ENCODE peak calls at places on chromosomes 12 and 14, in ten cellular contexts. One of them, this sample, is unnamed.

GRCh38 chr12:106584104-106585064 is 1.6 kb downstream of the RFX4 start:
- DNase-seq in omental fat pad: no peak
- DNase-seq in foreskin melanocyte: no peak
- DNase-seq in GM18507: no peak
- DNase-seq in hepatocyte: no peak
- DNase-seq in NCI-H2081 treated with DMSO at 0.1 percent for 48 hours: no peak
- DNase-seq in spleen: no peak
- DNase-seq in stimulated activated CD8-positive, alpha-beta memory T cell treated with anti-CD3 and anti-CD28 coated beads, Interleukin-7, amount 100 ng/mL, for 24 hours: no peak
- DNase-seq in hepatic stellate cell: no peak
- DNase-seq in colonic mucosa: no peak
- DNase-seq in this sample: no peak

GRCh38 chr14:74846968-74847549 is 28.9 kb downstream of the PROX2 start:
- DNase-seq in omental fat pad: no peak
- DNase-seq in foreskin melanocyte: no peak
- DNase-seq in GM18507: no peak
- DNase-seq in hepatocyte: no peak
- DNase-seq in NCI-H2081 treated with DMSO at 0.1 percent for 48 hours: no peak
- DNase-seq in spleen: no peak
- DNase-seq in stimulated activated CD8-positive, alpha-beta memory T cell treated with anti-CD3 and anti-CD28 coated beads, Interleukin-7, amount 100 ng/mL, for 24 hours: no peak
- DNase-seq in hepatic stellate cell: no peak
- DNase-seq in colonic mucosa: no peak
- DNase-seq in this sample: no peak

GRCh38 chr12:105679982-105680381 is 349.5 kb downstream of the C12orf75 start:
- DNase-seq in omental fat pad: no peak
- DNase-seq in foreskin melanocyte: no peak
- DNase-seq in GM18507: no peak
- DNase-seq in hepatocyte: no peak
- DNase-seq in NCI-H2081 treated with DMSO at 0.1 percent for 48 hours: no peak
- DNase-seq in spleen: no peak
- DNase-seq in stimulated activated CD8-positive, alpha-beta memory T cell treated with anti-CD3 and anti-CD28 coated beads, Interleukin-7, amount 100 ng/mL, for 24 hours: no peak
- DNase-seq in hepatic stellate cell: no peak
- DNase-seq in colonic mucosa: no peak
- DNase-seq in this sample: no peak

GRCh38 chr12:121295746-121296617 is 527 bp downstream of the CAMKK2 start:
- DNase-seq in omental fat pad: no peak
- DNase-seq in foreskin melanocyte: no peak
- DNase-seq in GM18507: no peak
- DNase-seq in hepatocyte: peak
- DNase-seq in NCI-H2081 treated with DMSO at 0.1 percent for 48 hours: no peak
- DNase-seq in spleen: peak
- DNase-seq in stimulated activated CD8-positive, alpha-beta memory T cell treated with anti-CD3 and anti-CD28 coated beads, Interleukin-7, amount 100 ng/mL, for 24 hours: no peak
- DNase-seq in hepatic stellate cell: peak
- DNase-seq in colonic mucosa: peak
- DNase-seq in this sample: peak

GRCh38 chr12:7439579-7440505 is 4.1 kb downstream of the CD163L1 start:
- DNase-seq in omental fat pad: no peak
- DNase-seq in foreskin melanocyte: no peak
- DNase-seq in GM18507: no peak
- DNase-seq in hepatocyte: peak
- DNase-seq in NCI-H2081 treated with DMSO at 0.1 percent for 48 hours: peak
- DNase-seq in spleen: peak
- DNase-seq in stimulated activated CD8-positive, alpha-beta memory T cell treated with anti-CD3 and anti-CD28 coated beads, Interleukin-7, amount 100 ng/mL, for 24 hours: peak
- DNase-seq in hepatic stellate cell: no peak
- DNase-seq in colonic mucosa: peak
- DNase-seq in this sample: no peak

GRCh38 chr14:67393689-67394088 is 18.3 kb downstream of the PLEK2 start:
- DNase-seq in omental fat pad: no peak
- DNase-seq in foreskin melanocyte: no peak
- DNase-seq in GM18507: no peak
- DNase-seq in hepatocyte: no peak
- DNase-seq in NCI-H2081 treated with DMSO at 0.1 percent for 48 hours: no peak
- DNase-seq in spleen: no peak
- DNase-seq in stimulated activated CD8-positive, alpha-beta memory T cell treated with anti-CD3 and anti-CD28 coated beads, Interleukin-7, amount 100 ng/mL, for 24 hours: no peak
- DNase-seq in hepatic stellate cell: no peak
- DNase-seq in colonic mucosa: no peak
- DNase-seq in this sample: no peak

GRCh38 chr14:100683578-100683977 is 43.1 kb upstream of the DLK1 start:
- DNase-seq in omental fat pad: no peak
- DNase-seq in foreskin melanocyte: no peak
- DNase-seq in GM18507: no peak
- DNase-seq in hepatocyte: no peak
- DNase-seq in NCI-H2081 treated with DMSO at 0.1 percent for 48 hours: no peak
- DNase-seq in spleen: no peak
- DNase-seq in stimulated activated CD8-positive, alpha-beta memory T cell treated with anti-CD3 and anti-CD28 coated beads, Interleukin-7, amount 100 ng/mL, for 24 hours: no peak
- DNase-seq in hepatic stellate cell: no peak
- DNase-seq in colonic mucosa: no peak
- DNase-seq in this sample: no peak

GRCh38 chr12:12807970-12808702 is 5.0 kb upstream of the DDX47 start:
- DNase-seq in omental fat pad: no peak
- DNase-seq in foreskin melanocyte: no peak
- DNase-seq in GM18507: no peak
- DNase-seq in hepatocyte: no peak
- DNase-seq in NCI-H2081 treated with DMSO at 0.1 percent for 48 hours: no peak
- DNase-seq in spleen: peak
- DNase-seq in stimulated activated CD8-positive, alpha-beta memory T cell treated with anti-CD3 and anti-CD28 coated beads, Interleukin-7, amount 100 ng/mL, for 24 hours: no peak
- DNase-seq in hepatic stellate cell: peak
- DNase-seq in colonic mucosa: no peak
- DNase-seq in this sample: no peak

GRCh38 chr12:94628369-94628768 is 22.0 kb downstream of the TMCC3 start:
- DNase-seq in omental fat pad: no peak
- DNase-seq in foreskin melanocyte: no peak
- DNase-seq in GM18507: no peak
- DNase-seq in hepatocyte: no peak
- DNase-seq in NCI-H2081 treated with DMSO at 0.1 percent for 48 hours: no peak
- DNase-seq in spleen: no peak
- DNase-seq in stimulated activated CD8-positive, alpha-beta memory T cell treated with anti-CD3 and anti-CD28 coated beads, Interleukin-7, amount 100 ng/mL, for 24 hours: no peak
- DNase-seq in hepatic stellate cell: no peak
- DNase-seq in colonic mucosa: no peak
- DNase-seq in this sample: no peak

GRCh38 chr14:22699801-22700564 is 55.8 kb upstream of the OR6J1 start:
- DNase-seq in omental fat pad: no peak
- DNase-seq in foreskin melanocyte: no peak
- DNase-seq in GM18507: no peak
- DNase-seq in hepatocyte: no peak
- DNase-seq in NCI-H2081 treated with DMSO at 0.1 percent for 48 hours: no peak
- DNase-seq in spleen: no peak
- DNase-seq in stimulated activated CD8-positive, alpha-beta memory T cell treated with anti-CD3 and anti-CD28 coated beads, Interleukin-7, amount 100 ng/mL, for 24 hours: no peak
- DNase-seq in hepatic stellate cell: no peak
- DNase-seq in colonic mucosa: no peak
- DNase-seq in this sample: peak

GRCh38 chr14:104244221-104245011 is 106.0 kb downstream of the KIF26A start:
- DNase-seq in omental fat pad: no peak
- DNase-seq in foreskin melanocyte: no peak
- DNase-seq in GM18507: no peak
- DNase-seq in hepatocyte: no peak
- DNase-seq in NCI-H2081 treated with DMSO at 0.1 percent for 48 hours: no peak
- DNase-seq in spleen: peak
- DNase-seq in stimulated activated CD8-positive, alpha-beta memory T cell treated with anti-CD3 and anti-CD28 coated beads, Interleukin-7, amount 100 ng/mL, for 24 hours: no peak
- DNase-seq in hepatic stellate cell: no peak
- DNase-seq in colonic mucosa: no peak
- DNase-seq in this sample: no peak

GRCh38 chr14:52117433-52117832 is 48.6 kb upstream of the NID2 start:
- DNase-seq in omental fat pad: no peak
- DNase-seq in foreskin melanocyte: no peak
- DNase-seq in GM18507: no peak
- DNase-seq in hepatocyte: no peak
- DNase-seq in NCI-H2081 treated with DMSO at 0.1 percent for 48 hours: no peak
- DNase-seq in spleen: no peak
- DNase-seq in stimulated activated CD8-positive, alpha-beta memory T cell treated with anti-CD3 and anti-CD28 coated beads, Interleukin-7, amount 100 ng/mL, for 24 hours: no peak
- DNase-seq in hepatic stellate cell: peak
- DNase-seq in colonic mucosa: no peak
- DNase-seq in this sample: no peak

GRCh38 chr12:50188280-50188781 is 21.2 kb upstream of the CERS5 start:
- DNase-seq in omental fat pad: no peak
- DNase-seq in foreskin melanocyte: no peak
- DNase-seq in GM18507: no peak
- DNase-seq in hepatocyte: peak
- DNase-seq in NCI-H2081 treated with DMSO at 0.1 percent for 48 hours: no peak
- DNase-seq in spleen: no peak
- DNase-seq in stimulated activated CD8-positive, alpha-beta memory T cell treated with anti-CD3 and anti-CD28 coated beads, Interleukin-7, amount 100 ng/mL, for 24 hours: no peak
- DNase-seq in hepatic stellate cell: no peak
- DNase-seq in colonic mucosa: no peak
- DNase-seq in this sample: no peak

GRCh38 chr12:114414031-114414865 is 8.3 kb upstream of the TBX5 start:
- DNase-seq in omental fat pad: no peak
- DNase-seq in foreskin melanocyte: no peak
- DNase-seq in GM18507: no peak
- DNase-seq in hepatocyte: peak
- DNase-seq in NCI-H2081 treated with DMSO at 0.1 percent for 48 hours: no peak
- DNase-seq in spleen: no peak
- DNase-seq in stimulated activated CD8-positive, alpha-beta memory T cell treated with anti-CD3 and anti-CD28 coated beads, Interleukin-7, amount 100 ng/mL, for 24 hours: no peak
- DNase-seq in hepatic stellate cell: no peak
- DNase-seq in colonic mucosa: no peak
- DNase-seq in this sample: no peak

GRCh38 chr12:131105351-131105735 is 151.6 kb downstream of the ADGRD1 start:
- DNase-seq in omental fat pad: no peak
- DNase-seq in foreskin melanocyte: no peak
- DNase-seq in GM18507: no peak
- DNase-seq in hepatocyte: no peak
- DNase-seq in NCI-H2081 treated with DMSO at 0.1 percent for 48 hours: no peak
- DNase-seq in spleen: no peak
- DNase-seq in stimulated activated CD8-positive, alpha-beta memory T cell treated with anti-CD3 and anti-CD28 coated beads, Interleukin-7, amount 100 ng/mL, for 24 hours: no peak
- DNase-seq in hepatic stellate cell: no peak
- DNase-seq in colonic mucosa: no peak
- DNase-seq in this sample: no peak

GRCh38 chr12:79689477-79690155 is 1.1 kb downstream of the PAWR start:
- DNase-seq in omental fat pad: no peak
- DNase-seq in foreskin melanocyte: peak
- DNase-seq in GM18507: no peak
- DNase-seq in hepatocyte: peak
- DNase-seq in NCI-H2081 treated with DMSO at 0.1 percent for 48 hours: no peak
- DNase-seq in spleen: peak
- DNase-seq in stimulated activated CD8-positive, alpha-beta memory T cell treated with anti-CD3 and anti-CD28 coated beads, Interleukin-7, amount 100 ng/mL, for 24 hours: no peak
- DNase-seq in hepatic stellate cell: peak
- DNase-seq in colonic mucosa: peak
- DNase-seq in this sample: no peak

GRCh38 chr12:75704664-75705063 is 193.3 kb upstream of the KRR1 start:
- DNase-seq in omental fat pad: no peak
- DNase-seq in foreskin melanocyte: no peak
- DNase-seq in GM18507: no peak
- DNase-seq in hepatocyte: no peak
- DNase-seq in NCI-H2081 treated with DMSO at 0.1 percent for 48 hours: no peak
- DNase-seq in spleen: no peak
- DNase-seq in stimulated activated CD8-positive, alpha-beta memory T cell treated with anti-CD3 and anti-CD28 coated beads, Interleukin-7, amount 100 ng/mL, for 24 hours: no peak
- DNase-seq in hepatic stellate cell: no peak
- DNase-seq in colonic mucosa: no peak
- DNase-seq in this sample: no peak

GRCh38 chr12:2641761-2642160 is 153.0 kb upstream of the FKBP4 start:
- DNase-seq in omental fat pad: no peak
- DNase-seq in foreskin melanocyte: no peak
- DNase-seq in GM18507: no peak
- DNase-seq in hepatocyte: no peak
- DNase-seq in NCI-H2081 treated with DMSO at 0.1 percent for 48 hours: no peak
- DNase-seq in spleen: peak
- DNase-seq in stimulated activated CD8-positive, alpha-beta memory T cell treated with anti-CD3 and anti-CD28 coated beads, Interleukin-7, amount 100 ng/mL, for 24 hours: no peak
- DNase-seq in hepatic stellate cell: no peak
- DNase-seq in colonic mucosa: no peak
- DNase-seq in this sample: no peak

GRCh38 chr12:109098142-109098652 is 800 bp downstream of the UNG start:
- DNase-seq in omental fat pad: peak
- DNase-seq in foreskin melanocyte: no peak
- DNase-seq in GM18507: no peak
- DNase-seq in hepatocyte: peak
- DNase-seq in NCI-H2081 treated with DMSO at 0.1 percent for 48 hours: no peak
- DNase-seq in spleen: no peak
- DNase-seq in stimulated activated CD8-positive, alpha-beta memory T cell treated with anti-CD3 and anti-CD28 coated beads, Interleukin-7, amount 100 ng/mL, for 24 hours: no peak
- DNase-seq in hepatic stellate cell: peak
- DNase-seq in colonic mucosa: no peak
- DNase-seq in this sample: no peak

GRCh38 chr12:124428136-124428791 is 133.4 kb downstream of the RFLNA start:
- DNase-seq in omental fat pad: no peak
- DNase-seq in foreskin melanocyte: no peak
- DNase-seq in GM18507: no peak
- DNase-seq in hepatocyte: peak
- DNase-seq in NCI-H2081 treated with DMSO at 0.1 percent for 48 hours: no peak
- DNase-seq in spleen: no peak
- DNase-seq in stimulated activated CD8-positive, alpha-beta memory T cell treated with anti-CD3 and anti-CD28 coated beads, Interleukin-7, amount 100 ng/mL, for 24 hours: no peak
- DNase-seq in hepatic stellate cell: peak
- DNase-seq in colonic mucosa: no peak
- DNase-seq in this sample: no peak

GRCh38 chr12:11881835-11882234 is 188.9 kb upstream of the BCL2L14 start:
- DNase-seq in omental fat pad: no peak
- DNase-seq in foreskin melanocyte: no peak
- DNase-seq in GM18507: no peak
- DNase-seq in hepatocyte: no peak
- DNase-seq in NCI-H2081 treated with DMSO at 0.1 percent for 48 hours: no peak
- DNase-seq in spleen: no peak
- DNase-seq in stimulated activated CD8-positive, alpha-beta memory T cell treated with anti-CD3 and anti-CD28 coated beads, Interleukin-7, amount 100 ng/mL, for 24 hours: no peak
- DNase-seq in hepatic stellate cell: no peak
- DNase-seq in colonic mucosa: peak
- DNase-seq in this sample: no peak

GRCh38 chr14:67441672-67442071 is 29.7 kb upstream of the PLEK2 start:
- DNase-seq in omental fat pad: no peak
- DNase-seq in foreskin melanocyte: no peak
- DNase-seq in GM18507: no peak
- DNase-seq in hepatocyte: no peak
- DNase-seq in NCI-H2081 treated with DMSO at 0.1 percent for 48 hours: no peak
- DNase-seq in spleen: no peak
- DNase-seq in stimulated activated CD8-positive, alpha-beta memory T cell treated with anti-CD3 and anti-CD28 coated beads, Interleukin-7, amount 100 ng/mL, for 24 hours: no peak
- DNase-seq in hepatic stellate cell: no peak
- DNase-seq in colonic mucosa: no peak
- DNase-seq in this sample: no peak

This sample was measured in OCI-M1.